ENCODE peak calls at places on chromosomes 7 and 10, in four cellular contexts. W is tibial artery, M is sigmoid colon, T is left ventricle myocardium inferior. I is an unnamed sample.

GRCh38 chr10:76432274-76433012 is 1001.0 kb downstream of the LRMDA start:
- DNase-seq in W (peak), M (peak), T (no peak), I (peak)

GRCh38 chr10:62278461-62278910 is 9.8 kb upstream of the RTKN2 start:
- DNase-seq in W (no peak), M (no peak), T (no peak), I (no peak)

GRCh38 chr7:32935558-32935957 is 21.7 kb upstream of the FKBP9 start:
- DNase-seq in W (no peak), M (no peak), T (no peak), I (no peak)

GRCh38 chr10:101829561-101830315 is 11.5 kb upstream of the OGA start:
- DNase-seq in W (no peak), M (peak), T (peak), I (no peak)

GRCh38 chr10:93061594-93062498 is 1.2 kb downstream of the CYP26C1 start:
- DNase-seq in W (no peak), M (no peak), T (no peak), I (no peak)

GRCh38 chr10:108290823-108291222 is 1126.3 kb upstream of the SORCS1 start:
- DNase-seq in W (no peak), M (no peak), T (no peak), I (no peak)

GRCh38 chr10:132222726-132223125 is 36.0 kb downstream of the DPYSL4 start:
- DNase-seq in W (no peak), M (no peak), T (no peak), I (no peak)

GRCh38 chr10:110903280-110904278 is 15.4 kb downstream of the BBIP1 start:
- DNase-seq in W (no peak), M (no peak), T (no peak), I (no peak)

GRCh38 chr7:31764457-31764856 is 77.4 kb downstream of the PPP1R17 start:
- DNase-seq in W (no peak), M (no peak), T (no peak), I (no peak)

GRCh38 chr7:20745716-20746115 is 41.0 kb downstream of the SP8 start:
- DNase-seq in W (no peak), M (no peak), T (no peak), I (no peak)

GRCh38 chr7:2792240-2792639 is 51.9 kb downstream of the GNA12 start:
- DNase-seq in W (no peak), M (no peak), T (no peak), I (no peak)

GRCh38 chr7:70376561-70377031 is 755.3 kb upstream of the GALNT17 start:
- DNase-seq in W (no peak), M (no peak), T (no peak), I (no peak)

GRCh38 chr7:40579401-40579800 is 444.6 kb downstream of the SUGCT start:
- DNase-seq in W (no peak), M (no peak), T (no peak), I (no peak)

GRCh38 chr10:43370671-43371215 is 693 bp upstream of the FXYD4 start:
- DNase-seq in W (no peak), M (peak), T (no peak), I (no peak)

GRCh38 chr10:124993728-124994451 is 52.0 kb downstream of the ZRANB1 start:
- DNase-seq in W (no peak), M (no peak), T (no peak), I (no peak)

GRCh38 chr7:103902917-103903316 is 86.5 kb downstream of the RELN start:
- DNase-seq in W (no peak), M (no peak), T (no peak), I (no peak)

GRCh38 chr7:22578048-22578770 is 78.2 kb upstream of the STEAP1B start:
- DNase-seq in W (no peak), M (no peak), T (no peak), I (no peak)

GRCh38 chr7:45088146-45088701 is 545 bp downstream of the NACAD start:
- DNase-seq in W (no peak), M (peak), T (no peak), I (no peak)

GRCh38 chr7:14859267-14859666 is 43.3 kb downstream of the DGKB start:
- DNase-seq in W (no peak), M (no peak), T (no peak), I (no peak)

GRCh38 chr10:89307213-89307612 is 5.4 kb downstream of the IFIT2 start:
- DNase-seq in W (no peak), M (no peak), T (no peak), I (no peak)

GRCh38 chr7:124462249-124462648 is 303.3 kb downstream of the GPR37 start:
- DNase-seq in W (no peak), M (no peak), T (no peak), I (no peak)

GRCh38 chr10:110387983-110388681 is 83.4 kb upstream of the SMNDC1 start:
- DNase-seq in W (no peak), M (no peak), T (no peak), I (no peak)

GRCh38 chr7:79334841-79335240 is 118.6 kb downstream of the MAGI2 start:
- DNase-seq in W (no peak), M (no peak), T (no peak), I (no peak)

GRCh38 chr7:130095812-130096211 is 25.5 kb downstream of the KLHDC10 start:
- DNase-seq in W (no peak), M (no peak), T (no peak), I (no peak)

GRCh38 chr7:128919881-128920789 is 9.6 kb upstream of the KCP start:
- DNase-seq in W (no peak), M (peak), T (no peak), I (no peak)

GRCh38 chr7:116327751-116328150 is 117.4 kb downstream of the TES start:
- DNase-seq in W (no peak), M (no peak), T (no peak), I (no peak)

GRCh38 chr7:146115665-146116451 is 743 bp upstream of the CNTNAP2 start:
- DNase-seq in W (no peak), M (no peak), T (peak), I (no peak)

GRCh38 chr10:97708976-97709745 is 4.4 kb upstream of the MARVELD1 start:
- DNase-seq in W (peak), M (peak), T (peak), I (peak)

GRCh38 chr10:82821043-82821442 is 946.0 kb downstream of the NRG3 start:
- DNase-seq in W (no peak), M (no peak), T (no peak), I (no peak)

GRCh38 chr10:132394201-132394811 is 2.7 kb upstream of the PWWP2B start:
- DNase-seq in W (no peak), M (peak), T (no peak), I (no peak)

GRCh38 chr7:42876182-42877068 is 35.4 kb downstream of the C7orf25 start:
- DNase-seq in W (no peak), M (peak), T (no peak), I (no peak)

GRCh38 chr10:13100349-13101294 is 659 bp downstream of the OPTN start:
- DNase-seq in W (no peak), M (peak), T (peak), I (no peak)

GRCh38 chr10:42111076-42111475 is 527.3 kb downstream of the ZNF33B start:
- DNase-seq in W (no peak), M (no peak), T (no peak), I (no peak)

GRCh38 chr10:124912052-124912435 is 29.9 kb upstream of the ZRANB1 start:
- DNase-seq in W (no peak), M (no peak), T (no peak), I (no peak)

GRCh38 chr10:119365773-119366640 is 158.6 kb downstream of the GRK5 start:
- DNase-seq in W (no peak), M (peak), T (no peak), I (no peak)

GRCh38 chr10:119368581-119368980 is 161.2 kb downstream of the GRK5 start:
- DNase-seq in W (no peak), M (no peak), T (no peak), I (no peak)

GRCh38 chr10:119370046-119370770 is 162.8 kb downstream of the GRK5 start:
- DNase-seq in W (no peak), M (no peak), T (peak), I (no peak)

GRCh38 chr10:119368991-119369869 is 161.9 kb downstream of the GRK5 start:
- DNase-seq in W (no peak), M (no peak), T (no peak), I (no peak)

GRCh38 chr10:119367841-119368549 is 160.6 kb downstream of the GRK5 start:
- DNase-seq in W (no peak), M (no peak), T (no peak), I (no peak)
- H3K27ac ChIP-seq in W (no peak), M (peak), T (peak), I (no peak)

GRCh38 chr7:94296886-94297285 is 97.8 kb upstream of the COL1A2 start:
- DNase-seq in W (no peak), M (no peak), T (no peak), I (no peak)

GRCh38 chr7:94298943-94299342 is 95.8 kb upstream of the COL1A2 start:
- DNase-seq in W (no peak), M (no peak), T (no peak), I (no peak)

GRCh38 chr7:94297397-94297838 is 97.3 kb upstream of the COL1A2 start:
- DNase-seq in W (peak), M (peak), T (peak), I (peak)

GRCh38 chr7:94301024-94301588 is 93.6 kb upstream of the COL1A2 start:
- DNase-seq in W (peak), M (peak), T (peak), I (peak)

GRCh38 chr7:94300176-94300835 is 94.4 kb upstream of the COL1A2 start:
- DNase-seq in W (no peak), M (no peak), T (no peak), I (no peak)
- H3K27ac ChIP-seq in W (peak), M (peak), T (peak), I (peak)

DNA sequence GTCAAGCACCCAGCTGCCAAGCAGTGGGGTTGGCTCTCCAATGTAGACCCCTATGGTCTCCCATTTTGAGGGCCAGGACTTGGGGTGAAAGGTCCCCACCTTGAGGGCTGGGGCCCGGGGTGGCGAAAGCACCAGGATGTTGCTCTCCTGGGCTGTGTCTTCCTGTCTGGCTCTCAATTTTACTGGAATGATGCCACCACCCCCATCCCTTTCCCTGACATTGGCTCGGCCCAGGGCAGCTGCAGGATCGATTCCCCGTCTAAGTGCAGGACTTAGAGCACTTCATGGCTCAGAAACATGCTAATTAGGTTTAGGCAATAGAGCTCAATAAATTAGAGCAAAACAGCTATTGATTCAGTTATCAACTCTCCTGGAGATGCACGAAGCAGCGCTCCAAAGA is 27.0 kb upstream of the HSPA12A start:
- DNase-seq in W (no peak), M (peak), T (no peak), I (no peak)
- H3K27ac ChIP-seq in W (no peak), M (no peak), T (peak), I (no peak)

GRCh38 chr10:24891823-24892222 is 60.6 kb downstream of the PRTFDC1 start:
- DNase-seq in W (no peak), M (no peak), T (no peak), I (no peak)
- H3K27ac ChIP-seq in W (no peak), M (no peak), T (no peak), I (no peak)

I was measured in thoracic aorta.